ENCODE peak calls at places on chromosomes 11 and 22, in five cellular contexts. D is K562, B is A549, Z is HepG2, X is GM12878. N is an unnamed sample. For H3K4me1, the result is how much of the 10 kb centered on the place peaks cover.

GRCh38 chr11:128553662-128554392 is 33.5 kb downstream of the ETS1 start:
- DNase-seq in B (no peak), Z (no peak), X (no peak), D (no peak), N (no peak)

GRCh38 chr11:44957051-44957515 is 6.4 kb upstream of the TP53I11 start:
- DNase-seq in X (no peak), Z (no peak), D (peak), B (no peak), N (peak)

GRCh38 chr22:24423519-24424000 is 3.8 kb upstream of the ADORA2A start:
- DNase-seq in B (peak), D (peak), Z (no peak), X (no peak), N (peak)

GRCh38 chr11:66904561-66904960 is 47.7 kb downstream of the LRFN4 start:
- DNase-seq in X (no peak), D (no peak), B (no peak), Z (no peak), N (no peak)

GRCh38 chr22:29479417-29480261 is at the start of gene NEFH:
- DNase-seq in Z (no peak), D (peak), X (no peak), B (no peak), N (peak)

GRCh38 chr11:100833276-100833675 is 146.2 kb downstream of the ARHGAP42 start:
- DNase-seq in Z (no peak), X (no peak), D (no peak), B (no peak), N (no peak)

GRCh38 chr22:44050766-44051747 is 27.0 kb downstream of the PARVB start:
- DNase-seq in X (no peak), Z (no peak), B (no peak), D (no peak), N (no peak)

GRCh38 chr11:26599421-26599820 is 27.4 kb upstream of the MUC15 start:
- DNase-seq in B (no peak), Z (no peak), X (no peak), D (no peak), N (no peak)

GRCh38 chr11:121141051-121141450 is 40.0 kb downstream of the TECTA start:
- DNase-seq in D (no peak), Z (no peak), X (no peak), B (no peak), N (no peak)

GRCh38 chr11:128575174-128575955 is 12.0 kb downstream of the ETS1 start:
- DNase-seq in B (no peak), Z (no peak), D (no peak), X (no peak), N (no peak)

GRCh38 chr22:45329536-45329936 is 19.8 kb downstream of the FAM118A start:
- DNase-seq in B (no peak), D (no peak), Z (no peak), X (no peak), N (no peak)

GRCh38 chr11:88827018-88827676 is 238.6 kb downstream of the GRM5 start:
- DNase-seq in X (no peak), D (no peak), Z (no peak), B (no peak), N (no peak)

GRCh38 chr11:20990447-20990846 is 321.1 kb downstream of the NELL1 start:
- DNase-seq in D (no peak), Z (no peak), B (no peak), X (no peak), N (no peak)

GRCh38 chr22:33659423-33659822 is 260.9 kb downstream of the LARGE1 start:
- DNase-seq in D (no peak), X (no peak), B (no peak), Z (no peak), N (no peak)

GRCh38 chr22:44991218-44991617 is 18.6 kb downstream of the PHF21B start:
- DNase-seq in Z (no peak), D (no peak), X (no peak), B (no peak), N (no peak)

GRCh38 chr11:132257861-132258260 is 887.4 kb downstream of the NTM start:
- DNase-seq in X (no peak), Z (no peak), B (no peak), D (no peak), N (no peak)

GRCh38 chr11:46718155-46719019 is 626 bp upstream of the F2 start:
- DNase-seq in B (peak), X (no peak), D (no peak), Z (peak), N (peak)

GRCh38 chr11:68314886-68315580 is 2.6 kb downstream of the LRP5 start:
- DNase-seq in Z (peak), X (no peak), B (no peak), D (peak), N (no peak)

GRCh38 chr22:38404419-38404818 is 50.6 kb downstream of the KCNJ4 start:
- DNase-seq in X (no peak), B (no peak), D (no peak), Z (no peak), N (no peak)

GRCh38 chr11:71131861-71132260 is 120.5 kb downstream of the SHANK2 start:
- DNase-seq in Z (no peak), B (no peak), D (no peak), X (no peak), N (no peak)

GRCh38 chr11:67120881-67121710 is 2.0 kb downstream of the KDM2A start:
- DNase-seq in X (peak), B (no peak), D (no peak), Z (no peak), N (no peak)

GRCh38 chr11:19698493-19699292 is 13.9 kb upstream of the NAV2 start:
- DNase-seq in X (no peak), D (no peak), Z (no peak), B (no peak), N (no peak)

GRCh38 chr11:128913806-128914205 is 22.6 kb downstream of the KCNJ5 start:
- DNase-seq in X (no peak), Z (no peak), B (no peak), D (no peak), N (no peak)

GRCh38 chr11:27075192-27075591 is 34.6 kb downstream of the BBOX1 start:
- DNase-seq in X (no peak), D (no peak), B (no peak), Z (no peak), N (no peak)

GRCh38 chr22:35470903-35471321 is 69.7 kb upstream of the RASD2 start:
- DNase-seq in Z (peak), B (no peak), X (no peak), D (peak), N (peak)

GRCh38 chr11:13663631-13664071 is 4.8 kb upstream of the FAR1 start:
- DNase-seq in B (no peak), D (no peak), X (no peak), Z (no peak), N (no peak)

GRCh38 chr11:133318221-133318620 is 214.1 kb downstream of the OPCML start:
- DNase-seq in D (no peak), B (no peak), X (no peak), Z (no peak), N (peak)

GRCh38 chr11:57237204-57237681 is at the start of gene APLNR:
- DNase-seq in D (peak), Z (no peak), B (no peak), X (no peak), N (no peak)

GRCh38 chr11:59756845-59757244 is 1.7 kb downstream of the STX3 start:
- DNase-seq in B (peak), Z (no peak), D (peak), X (no peak), N (peak)

GRCh38 chr11:68841718-68842426 is at the start of gene CPT1A:
- DNase-seq in B (peak), Z (no peak), X (no peak), D (peak), N (peak)

GRCh38 chr11:21811572-21811971 is 381.3 kb upstream of the ANO5 start:
- DNase-seq in X (no peak), B (no peak), D (no peak), Z (peak), N (peak)

GRCh38 chr11:3073029-3073435 is 15.8 kb upstream of the CARS1 start:
- DNase-seq in Z (no peak), D (no peak), X (no peak), B (no peak), N (no peak)

GRCh38 chr11:61477734-61478148 is 30.8 kb upstream of the LRRC10B start:
- DNase-seq in Z (no peak), D (peak), B (peak), X (no peak), N (peak)

GRCh38 chr22:48663297-48663696 is 1164.4 kb downstream of the BRD1 start:
- DNase-seq in D (peak), X (no peak), Z (peak), B (no peak), N (peak)

GRCh38 chr11:130128626-130129025 is 31.0 kb upstream of the ST14 start:
- DNase-seq in Z (no peak), D (no peak), B (no peak), X (no peak), N (no peak)

GRCh38 chr22:20565079-20565734 is 57.8 kb downstream of the MED15 start:
- DNase-seq in Z (no peak), X (no peak), B (no peak), D (no peak), N (no peak)

GRCh38 chr22:37329239-37330140 is 47.2 kb downstream of the CYTH4 start:
- DNase-seq in X (no peak), Z (no peak), B (no peak), D (no peak), N (no peak)

GRCh38 chr11:63783925-63784592 is 15.5 kb upstream of the ZFTA start:
- DNase-seq in D (no peak), Z (peak), X (no peak), B (no peak), N (no peak)

GRCh38 chr11:65440831-65441499 is 18.4 kb downstream of the NEAT1 start:
- DNase-seq in Z (no peak), B (no peak), X (peak), D (no peak), N (no peak)
- H3K4me1 ChIP-seq in Z (half or more), B (half or more), X (half or more), D (under half), N (under half)

GRCh38 chr22:50189184-50189848 is 3.6 kb downstream of the TRABD start:
- DNase-seq in B (no peak), X (no peak), Z (no peak), D (no peak), N (no peak)
- TF ChIP-seq JUNB in B (no peak), X (no peak), Z (no peak), D (no peak), N (no peak)

DNA sequence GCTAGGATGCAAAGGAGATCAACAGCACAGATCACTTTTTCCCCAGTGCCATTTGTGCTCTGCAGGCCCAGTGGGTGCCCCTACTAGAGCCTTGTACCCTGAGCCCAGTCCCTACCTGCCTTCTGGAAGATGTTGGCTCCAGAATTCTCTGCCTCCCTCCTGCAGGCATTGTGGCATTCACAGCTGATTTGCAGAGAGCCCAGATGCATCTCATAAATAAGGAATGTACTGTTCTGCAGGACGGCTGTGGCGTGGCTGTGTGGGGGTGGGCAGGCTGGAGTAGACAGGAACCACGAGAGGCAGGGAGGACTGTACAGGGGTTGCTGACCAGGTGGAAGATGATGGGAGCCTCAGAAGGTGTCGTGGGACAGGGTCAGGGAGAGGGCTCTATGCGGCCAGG is 11.2 kb upstream of the MIAT start:
- DNase-seq in B (no peak), Z (no peak), D (no peak), X (no peak), N (no peak)
- H3K4me1 ChIP-seq in B (under half), Z (under half), D (under half), X (under half), N (half or more)

GRCh38 chr11:111414267-111414931 is 35.3 kb upstream of the POU2AF1 start:
- DNase-seq in X (peak), B (no peak), Z (no peak), D (no peak), N (no peak)

GRCh38 chr11:111412293-111412692 is 33.2 kb upstream of the POU2AF1 start:
- DNase-seq in D (no peak), X (no peak), Z (no peak), B (no peak), N (no peak)

GRCh38 chr11:111414936-111415335 is 35.9 kb upstream of the POU2AF1 start:
- DNase-seq in Z (no peak), B (no peak), X (no peak), D (no peak), N (no peak)

GRCh38 chr11:111411456-111411855 is 32.4 kb upstream of the POU2AF1 start:
- DNase-seq in X (no peak), B (no peak), Z (no peak), D (no peak), N (no peak)

DNA sequence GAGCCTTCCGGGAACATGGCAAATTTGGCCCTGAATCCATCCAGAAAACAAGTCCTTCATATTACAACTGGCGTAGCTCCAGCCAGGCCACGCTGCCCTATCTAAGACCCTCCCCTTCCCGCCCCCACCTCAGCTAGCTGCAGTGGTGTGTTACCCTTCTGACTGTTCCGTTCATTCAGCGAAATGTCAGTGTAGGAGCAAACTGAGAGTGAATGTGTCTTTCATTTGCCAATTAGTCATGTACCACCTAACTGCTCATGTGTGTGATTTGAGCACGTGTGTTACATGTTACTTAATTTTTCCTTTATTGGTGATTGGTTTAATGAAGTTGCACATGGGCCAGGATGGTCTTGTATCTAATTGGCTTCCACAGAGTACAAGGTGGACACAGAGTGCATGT is 34.8 kb upstream of the POU2AF1 start:
- DNase-seq in Z (no peak), D (no peak), X (no peak), B (no peak), N (no peak)
- TF ChIP-seq JUNB in Z (no peak), D (no peak), X (no peak), B (no peak), N (no peak)

DNA sequence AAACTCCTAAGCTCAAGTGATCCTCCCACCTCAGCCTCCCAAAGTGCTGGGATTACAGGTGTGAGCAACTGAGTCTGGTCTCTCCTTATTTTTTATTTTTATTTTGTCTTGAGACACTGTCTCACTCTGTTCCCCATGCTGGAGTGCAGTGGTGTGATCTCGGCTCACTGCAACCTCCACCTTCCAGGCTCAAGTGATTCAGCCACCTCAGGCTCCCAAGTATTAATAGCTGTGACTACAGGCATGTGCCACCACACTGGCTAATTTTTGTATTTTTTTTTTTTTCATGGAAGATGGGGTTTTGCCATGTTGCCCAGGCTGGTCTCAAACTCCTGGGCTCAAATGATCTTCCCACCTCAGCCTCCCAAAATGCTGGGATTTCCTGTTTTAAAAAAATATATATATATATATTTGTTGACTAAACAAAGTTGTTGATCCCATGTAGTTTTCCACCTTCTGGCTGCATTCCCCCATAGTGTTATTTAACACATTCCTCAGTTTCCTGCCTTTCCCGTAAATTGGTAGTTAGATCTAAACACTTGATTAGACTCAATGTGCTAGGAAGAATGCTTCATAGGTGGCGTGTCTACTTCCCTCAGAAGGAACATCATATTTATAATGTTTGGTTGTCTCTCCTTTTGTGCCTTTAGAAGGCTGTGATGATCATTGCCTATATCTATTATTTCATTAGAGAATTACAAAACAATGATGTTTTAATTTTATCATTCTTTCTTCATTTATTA is 38.8 kb downstream of the LRRC32 start:
- DNase-seq in D (no peak), X (no peak), B (no peak), Z (no peak), N (no peak)
- H3K4me1 ChIP-seq in D (under half), X (under half), B (under half), Z (under half), N (under half)

GRCh38 chr11:6876914-6877313 is 489 bp downstream of the OR10A4 start:
- DNase-seq in Z (no peak), X (no peak), B (no peak), D (no peak), N (no peak)
- TF ChIP-seq JUNB in Z (no peak), X (no peak), B (no peak), D (no peak), N (no peak)

GRCh38 chr22:22166941-22167713 is 77.5 kb upstream of the VPREB1 start:
- DNase-seq in Z (no peak), X (no peak), B (no peak), D (no peak), N (no peak)

GRCh38 chr22:22165936-22166710 is 78.5 kb upstream of the VPREB1 start:
- DNase-seq in Z (no peak), B (no peak), X (no peak), D (no peak), N (no peak)

GRCh38 chr22:22167791-22168189 is 76.8 kb upstream of the VPREB1 start:
- DNase-seq in Z (no peak), B (no peak), X (peak), D (no peak), N (no peak)

GRCh38 chr22:22161924-22162851 is 82.4 kb upstream of the VPREB1 start:
- DNase-seq in B (no peak), X (peak), Z (no peak), D (peak), N (no peak)

GRCh38 chr22:22164541-22165272 is 79.9 kb upstream of the VPREB1 start:
- DNase-seq in X (no peak), D (no peak), B (no peak), Z (no peak), N (peak)
- H3K4me1 ChIP-seq in X (under half), D (under half), B (under half), Z (under half), N (under half)

DNA sequence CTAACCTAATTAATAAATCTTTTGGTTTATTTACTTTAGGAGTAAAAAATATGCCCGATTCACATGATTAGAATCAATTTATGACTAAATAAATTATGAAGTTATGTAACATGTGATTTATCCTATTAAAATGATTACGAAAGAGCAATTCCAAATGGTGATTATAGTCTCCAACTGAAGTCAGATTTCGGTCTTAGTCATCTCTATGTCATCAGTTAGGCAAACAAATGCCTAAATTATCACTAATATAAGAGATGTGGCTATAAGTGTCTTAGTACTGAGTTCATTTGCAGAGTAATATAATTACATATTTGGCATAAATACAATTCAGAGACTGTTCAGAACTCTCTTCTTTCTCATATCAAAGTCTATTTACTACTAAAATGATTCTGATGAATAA is 286.9 kb upstream of the CCDC90B start:
- DNase-seq in Z (no peak), B (no peak), X (no peak), D (no peak), N (no peak)
- TF ChIP-seq JUNB in Z (no peak), B (no peak), X (no peak), D (no peak), N (no peak)

GRCh38 chr11:96321066-96321465 is 21.9 kb downstream of the MAML2 start:
- DNase-seq in Z (no peak), B (no peak), D (no peak), X (no peak), N (no peak)

GRCh38 chr11:96323643-96323985 is 19.4 kb downstream of the MAML2 start:
- DNase-seq in B (no peak), X (no peak), D (no peak), Z (no peak), N (no peak)

GRCh38 chr11:96324912-96325311 is 18.1 kb downstream of the MAML2 start:
- DNase-seq in B (no peak), Z (no peak), X (no peak), D (no peak), N (no peak)

GRCh38 chr11:96319901-96320656 is 22.9 kb downstream of the MAML2 start:
- DNase-seq in D (no peak), Z (no peak), B (no peak), X (no peak), N (no peak)

GRCh38 chr11:96322775-96323642 is 20.0 kb downstream of the MAML2 start:
- DNase-seq in X (no peak), B (no peak), D (peak), Z (no peak), N (no peak)
- H3K4me1 ChIP-seq in X (under half), B (under half), D (half or more), Z (under half), N (under half)

GRCh38 chr11:119432484-119433368 is 9.8 kb upstream of the THY1 start:
- DNase-seq in D (no peak), X (no peak), Z (no peak), B (no peak), N (peak)
- TF ChIP-seq JUNB in D (no peak), X (no peak), Z (no peak), B (no peak), N (no peak)